ENCODE peak calls at places on chromosomes 6 and 20, in five cellular contexts. P, G, N, Z and O are unnamed samples.
A peak's percentile ranks its signal among the peaks of the same experiment; 100 is the strongest.

GRCh38 chr6:90184334-90185298 is 112.0 kb downstream of the BACH2 start:
- DNase-seq in P (no peak), G (peak; percentile 32), N (no peak), Z (no peak), O (peak; percentile 14)

GRCh38 chr20:23441850-23442313 is 2.4 kb downstream of the CSTL1 start:
- DNase-seq in P (peak; percentile 66), G (peak; percentile 93), N (peak; percentile 88), Z (peak; percentile 80), O (peak; percentile 86)

GRCh38 chr6:166955865-166956443 is 396 bp downstream of the RNASET2 start:
- DNase-seq in P (no peak), G (peak; percentile 83), N (peak; percentile 17), Z (peak; percentile 60), O (no peak)

GRCh38 chr6:25154034-25154596 is 125.1 kb upstream of the CARMIL1 start:
- DNase-seq in P (no peak), G (no peak), N (no peak), Z (no peak), O (no peak)

GRCh38 chr6:155505560-155505959 is 49.9 kb upstream of the NOX3 start:
- DNase-seq in P (no peak), G (no peak), N (no peak), Z (no peak), O (no peak)

GRCh38 chr6:167750956-167751358 is 75.8 kb upstream of the AFDN start:
- DNase-seq in P (peak; percentile 21), G (peak; percentile 97), N (peak; percentile 50), Z (no peak), O (no peak)

GRCh38 chr6:53956068-53956711 is 155.1 kb upstream of the MLIP start:
- DNase-seq in P (peak; percentile 88), G (peak; percentile 92), N (peak; percentile 90), Z (peak; percentile 82), O (peak; percentile 68)

GRCh38 chr20:49385471-49385870 is 97.0 kb downstream of the KCNB1 start:
- DNase-seq in P (no peak), G (peak; percentile 53), N (peak; percentile 39), Z (peak; percentile 40), O (peak; percentile 43)

GRCh38 chr6:118889163-118889562 is 4.8 kb upstream of the ASF1A start:
- DNase-seq in P (no peak), G (no peak), N (peak; percentile 38), Z (no peak), O (no peak)